ENCODE peak calls at places on chromosomes 3 and 15, in nine cellular contexts. A, N, U, R, E, M, V, L and G are unnamed samples.

GRCh38 chr3:123169492-123169929 is 32.2 kb upstream of the SEC22A start:
- DNase-seq in L (no peak), R (no peak), N (no peak), M (no peak), U (peak), E (no peak), A (no peak), V (no peak), G (no peak)

GRCh38 chr15:101446527-101447167 is 42.9 kb downstream of the PCSK6 start:
- DNase-seq in L (no peak), A (no peak), M (no peak), N (no peak), U (no peak), V (no peak), E (no peak), R (no peak), G (no peak)

GRCh38 chr3:59289836-59290235 is 240.0 kb upstream of the CFAP20DC start:
- DNase-seq in R (no peak), E (no peak), L (no peak), M (no peak), U (no peak), V (no peak), A (no peak), N (no peak), G (no peak)

GRCh38 chr15:50058231-50058630 is 60.8 kb downstream of the ATP8B4 start:
- DNase-seq in N (no peak), E (no peak), L (no peak), V (no peak), M (no peak), U (no peak), R (no peak), A (no peak), G (no peak)

GRCh38 chr3:100299031-100299430 is 35.5 kb upstream of the NIT2 start:
- DNase-seq in E (no peak), R (no peak), V (no peak), A (no peak), N (no peak), M (no peak), U (no peak), L (no peak), G (no peak)

GRCh38 chr3:187963677-187964385 is 190.1 kb upstream of the LPP start:
- DNase-seq in M (no peak), L (no peak), A (no peak), U (no peak), R (no peak), V (no peak), E (no peak), N (no peak), G (no peak)

GRCh38 chr15:71600237-71600636 is 210.1 kb upstream of the NR2E3 start:
- DNase-seq in R (no peak), E (no peak), N (no peak), A (no peak), M (no peak), L (no peak), V (no peak), U (no peak), G (no peak)

GRCh38 chr15:96327155-96327741 is 3.3 kb upstream of the NR2F2 start:
- DNase-seq in M (no peak), V (peak), A (no peak), E (no peak), L (no peak), U (no peak), R (no peak), N (no peak), G (no peak)

GRCh38 chr3:73774645-73775044 is 149.9 kb upstream of the PDZRN3 start:
- DNase-seq in R (no peak), V (no peak), L (no peak), E (no peak), A (no peak), U (no peak), N (no peak), M (no peak), G (no peak)

GRCh38 chr15:84947947-84948830 is 33.5 kb upstream of the PDE8A start:
- DNase-seq in R (no peak), V (peak), L (no peak), M (no peak), U (no peak), N (no peak), A (no peak), E (peak), G (no peak)

GRCh38 chr3:187748050-187748481 is 2.8 kb upstream of the BCL6 start:
- DNase-seq in A (peak), U (peak), V (no peak), R (peak), E (peak), M (peak), N (no peak), L (peak), G (peak)

GRCh38 chr15:81288040-81288439 is 35.9 kb downstream of the STARD5 start:
- DNase-seq in U (no peak), E (no peak), M (no peak), N (no peak), L (no peak), R (no peak), V (no peak), A (no peak), G (no peak)

GRCh38 chr3:187012609-187013051 is 82.3 kb downstream of the ST6GAL1 start:
- DNase-seq in E (no peak), L (peak), M (no peak), U (no peak), R (no peak), A (no peak), N (no peak), V (no peak), G (no peak)

GRCh38 chr15:56243117-56243773 is 434 bp downstream of the RFX7 start:
- DNase-seq in L (peak), A (peak), E (no peak), R (peak), V (no peak), N (peak), U (peak), M (peak), G (peak)

GRCh38 chr3:14238356-14238755 is 59.7 kb downstream of the LSM3 start:
- DNase-seq in V (no peak), M (no peak), U (no peak), E (no peak), L (no peak), N (no peak), A (no peak), R (no peak), G (no peak)

GRCh38 chr3:94525039-94525438 is 462.2 kb downstream of the NSUN3 start:
- DNase-seq in U (no peak), L (no peak), V (no peak), M (no peak), R (no peak), N (no peak), A (no peak), E (no peak), G (peak)

GRCh38 chr3:41159581-41160189 is 39.6 kb upstream of the CTNNB1 start:
- DNase-seq in E (no peak), M (no peak), N (no peak), U (no peak), A (no peak), V (no peak), R (no peak), L (no peak), G (no peak)

GRCh38 chr3:162721736-162722135 is 1225.1 kb downstream of the OTOL1 start:
- DNase-seq in R (no peak), N (no peak), V (no peak), L (no peak), E (no peak), A (no peak), M (no peak), U (no peak), G (no peak)

GRCh38 chr15:95604634-95605036 is 725.9 kb upstream of the NR2F2 start:
- DNase-seq in L (no peak), A (no peak), V (peak), U (no peak), N (no peak), E (no peak), R (no peak), M (no peak), G (no peak)

GRCh38 chr3:190169243-190169642 is 48.5 kb upstream of the P3H2 start:
- DNase-seq in E (no peak), A (no peak), N (no peak), U (no peak), M (no peak), R (no peak), L (no peak), V (no peak), G (no peak)

GRCh38 chr15:33107950-33108349 is 86.6 kb downstream of the FMN1 start:
- DNase-seq in R (no peak), E (no peak), L (no peak), N (no peak), A (no peak), V (no peak), U (no peak), M (no peak), G (no peak)

GRCh38 chr3:15345608-15346137 is 13.3 kb upstream of the SH3BP5 start:
- DNase-seq in N (no peak), R (peak), E (no peak), A (no peak), V (no peak), L (peak), U (no peak), M (peak), G (no peak)

GRCh38 chr15:31752363-31752762 is 278.0 kb upstream of the CHRNA7 start:
- DNase-seq in U (no peak), N (no peak), L (no peak), E (no peak), R (no peak), M (no peak), A (no peak), V (no peak), G (no peak)

GRCh38 chr3:69212411-69213160 is 90.2 kb upstream of the LMOD3 start:
- DNase-seq in M (no peak), V (peak), A (peak), E (no peak), R (no peak), N (no peak), U (no peak), L (no peak), G (no peak)

DNA sequence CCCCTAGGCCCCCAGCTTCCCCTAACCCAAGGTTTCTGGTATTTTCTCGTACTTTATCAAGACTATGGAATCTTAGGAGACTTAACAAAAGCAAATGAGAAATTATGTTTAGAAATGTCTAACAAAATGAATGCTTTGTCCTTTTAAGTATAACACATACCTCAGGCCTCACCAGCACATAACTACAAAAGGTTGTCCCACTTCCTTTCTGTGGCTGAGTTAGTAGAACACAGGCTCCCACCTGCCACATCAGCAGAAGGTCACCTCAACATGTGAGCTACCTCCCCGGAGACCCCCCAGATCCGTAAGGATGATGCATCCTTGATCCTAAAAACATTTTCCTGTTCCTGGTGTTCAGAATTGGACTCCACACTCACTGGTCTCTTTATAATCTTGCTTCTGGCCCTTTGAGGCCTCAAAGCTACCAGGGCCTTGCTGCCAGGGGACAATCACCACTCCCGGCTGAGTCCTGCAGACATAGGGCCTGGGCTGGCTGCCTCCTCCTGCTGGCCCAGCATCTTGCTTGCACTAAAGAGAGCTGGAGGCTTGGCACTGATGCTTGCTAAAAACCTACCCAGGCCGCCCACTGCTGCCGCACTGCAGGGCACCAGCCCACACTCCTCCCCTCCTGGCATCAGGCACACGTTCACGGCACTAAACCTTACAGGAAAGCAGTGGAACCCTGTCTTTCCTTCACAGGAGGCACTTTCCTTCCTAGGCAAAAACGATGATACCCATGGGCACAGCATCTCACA is 2.9 kb downstream of the CCRL2 start:
- DNase-seq in A (no peak), N (peak), E (no peak), M (no peak), U (no peak), V (no peak), R (no peak), L (no peak), G (no peak)
- TF ChIP-seq CTCF in A (no peak), N (no peak), E (no peak), M (no peak), U (no peak), V (no peak), R (no peak), L (no peak), G (no peak)

GRCh38 chr3:165210132-165210531 is 13.9 kb upstream of the SLITRK3 start:
- DNase-seq in N (no peak), U (no peak), V (no peak), E (no peak), R (no peak), L (no peak), M (no peak), A (no peak), G (no peak)
- TF ChIP-seq CTCF in N (no peak), U (peak), V (no peak), E (peak), R (no peak), L (no peak), M (no peak), A (peak), G (peak)

GRCh38 chr3:140686128-140686527 is 8.3 kb downstream of the TRIM42 start:
- DNase-seq in L (no peak), M (no peak), R (no peak), N (no peak), U (no peak), V (no peak), E (no peak), A (no peak), G (no peak)
- TF ChIP-seq CTCF in L (no peak), M (no peak), R (no peak), N (no peak), U (no peak), V (no peak), E (no peak), A (no peak), G (no peak)

GRCh38 chr3:98777801-98778220 is 14.7 kb downstream of the ST3GAL6 start:
- DNase-seq in V (peak), M (no peak), N (no peak), A (peak), L (no peak), R (no peak), U (no peak), E (no peak), G (no peak)
- TF ChIP-seq CTCF in V (no peak), M (no peak), N (no peak), A (no peak), L (no peak), R (no peak), U (no peak), E (no peak), G (no peak)

DNA sequence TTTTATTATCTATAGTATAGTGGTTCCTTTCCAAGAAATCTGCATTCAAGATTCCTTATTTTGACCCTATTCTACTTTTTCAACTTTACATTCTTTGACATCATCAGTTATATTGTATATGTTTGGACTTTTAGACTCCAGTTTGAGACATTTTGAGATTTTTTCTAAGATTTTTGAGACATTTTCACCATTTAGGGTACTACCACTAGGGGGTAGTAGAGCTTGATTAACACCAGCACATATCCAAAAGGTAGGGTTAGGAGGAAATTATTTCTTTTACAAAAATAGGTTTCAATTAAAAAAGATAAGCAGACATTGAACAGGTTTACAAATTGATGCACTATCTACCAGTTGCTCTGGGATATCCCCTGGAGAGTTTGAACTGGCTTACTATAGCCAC is 262.5 kb downstream of the SCAPER start:
- DNase-seq in M (no peak), V (no peak), L (no peak), N (no peak), R (no peak), A (no peak), U (no peak), E (no peak), G (no peak)
- TF ChIP-seq CTCF in M (no peak), V (no peak), L (no peak), N (no peak), R (peak), A (peak), U (no peak), E (no peak), G (peak)

DNA sequence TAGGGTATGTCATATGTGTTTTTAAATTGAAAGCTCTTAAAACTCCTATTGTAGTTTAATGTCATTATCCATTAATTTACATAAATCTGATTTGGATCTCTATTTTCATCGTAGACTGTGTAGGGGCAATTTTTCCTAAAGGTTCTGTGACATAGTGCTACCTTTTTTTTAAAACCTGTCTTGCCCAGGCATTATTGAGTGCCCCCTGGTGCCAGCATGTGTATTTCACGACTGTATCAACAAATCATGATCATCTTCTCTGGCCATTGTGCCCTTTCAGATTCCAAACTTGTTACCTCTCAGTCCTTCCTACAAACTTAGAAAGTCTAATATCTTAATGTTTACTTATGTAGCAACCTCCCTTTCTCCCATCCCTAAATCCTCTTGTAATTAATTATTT is 97.2 kb upstream of the FLNB start:
- DNase-seq in V (no peak), U (no peak), M (no peak), R (no peak), L (no peak), N (no peak), A (peak), E (no peak), G (no peak)
- TF ChIP-seq CTCF in V (peak), U (no peak), M (no peak), R (no peak), L (peak), N (no peak), A (peak), E (no peak), G (no peak)